ENCODE peak calls at places on chromosome 21, in five cellular contexts. N, Y, U, V and I are unnamed samples.

GRCh38 chr21:20334585-20334984 is 663.6 kb upstream of the NCAM2 start:
- DNase-seq in N (no peak), Y (no peak), U (no peak), V (no peak), I (no peak)

GRCh38 chr21:42818328-42818749 is 61.0 kb downstream of the WDR4 start:
- DNase-seq in N (peak), Y (peak), U (no peak), V (peak), I (peak)

GRCh38 chr21:29196664-29197052 is 66.2 kb downstream of the MAP3K7CL start:
- DNase-seq in N (no peak), Y (no peak), U (no peak), V (peak), I (no peak)

GRCh38 chr21:42799948-42800347 is 79.4 kb downstream of the WDR4 start:
- DNase-seq in N (no peak), Y (no peak), U (no peak), V (no peak), I (no peak)

GRCh38 chr21:42146251-42146805 is 72.6 kb upstream of the ABCG1 start:
- DNase-seq in N (no peak), Y (no peak), U (no peak), V (no peak), I (no peak)

GRCh38 chr21:29237110-29238051 is 61.3 kb upstream of the BACH1 start:
- DNase-seq in N (no peak), Y (no peak), U (no peak), V (no peak), I (no peak)

GRCh38 chr21:42010507-42011493 is 640 bp upstream of the ZBTB21 start:
- DNase-seq in N (no peak), Y (peak), U (no peak), V (peak), I (peak)

GRCh38 chr21:15631342-15631741 is 98.4 kb upstream of the USP25 start:
- DNase-seq in N (no peak), Y (no peak), U (peak), V (no peak), I (no peak)

GRCh38 chr21:39580744-39581143 is 32.0 kb upstream of the B3GALT5 start:
- DNase-seq in N (no peak), Y (no peak), U (no peak), V (no peak), I (no peak)

GRCh38 chr21:46212721-46213484 is 15.7 kb downstream of the LSS start:
- DNase-seq in N (no peak), Y (no peak), U (no peak), V (no peak), I (no peak)

GRCh38 chr21:29193907-29194306 is 63.5 kb downstream of the MAP3K7CL start:
- DNase-seq in N (no peak), Y (no peak), U (no peak), V (no peak), I (no peak)

GRCh38 chr21:29194847-29195246 is 64.4 kb downstream of the MAP3K7CL start:
- DNase-seq in N (no peak), Y (no peak), U (no peak), V (no peak), I (no peak)

GRCh38 chr21:29301703-29302102 is 3.0 kb downstream of the BACH1 start:
- DNase-seq in N (no peak), Y (peak), U (no peak), V (no peak), I (no peak)

GRCh38 chr21:27532081-27532480 is 565.2 kb upstream of the ADAMTS5 start:
- DNase-seq in N (no peak), Y (peak), U (no peak), V (no peak), I (no peak)

GRCh38 chr21:8993284-8993942 is 1528.0 kb upstream of the TPTE start:
- DNase-seq in N (no peak), Y (no peak), U (no peak), V (no peak), I (no peak)

GRCh38 chr21:44436111-44436611 is 19.1 kb upstream of the LRRC3 start:
- DNase-seq in N (no peak), Y (peak), U (no peak), V (no peak), I (no peak)

GRCh38 chr21:31682625-31683024 is 23.1 kb downstream of the SOD1 start:
- DNase-seq in N (no peak), Y (no peak), U (no peak), V (no peak), I (no peak)

GRCh38 chr21:31687108-31687507 is 27.6 kb downstream of the SOD1 start:
- DNase-seq in N (no peak), Y (no peak), U (no peak), V (no peak), I (no peak)

GRCh38 chr21:31684918-31685317 is 25.4 kb downstream of the SOD1 start:
- DNase-seq in N (no peak), Y (no peak), U (no peak), V (no peak), I (no peak)

GRCh38 chr21:31686272-31686913 is 26.9 kb downstream of the SOD1 start:
- DNase-seq in N (no peak), Y (no peak), U (no peak), V (no peak), I (no peak)

GRCh38 chr21:31683029-31683428 is 23.5 kb downstream of the SOD1 start:
- DNase-seq in N (no peak), Y (no peak), U (no peak), V (no peak), I (no peak)
- TF ChIP-seq CTCF in N (peak), Y (no peak), U (peak), V (no peak), I (no peak)

DNA sequence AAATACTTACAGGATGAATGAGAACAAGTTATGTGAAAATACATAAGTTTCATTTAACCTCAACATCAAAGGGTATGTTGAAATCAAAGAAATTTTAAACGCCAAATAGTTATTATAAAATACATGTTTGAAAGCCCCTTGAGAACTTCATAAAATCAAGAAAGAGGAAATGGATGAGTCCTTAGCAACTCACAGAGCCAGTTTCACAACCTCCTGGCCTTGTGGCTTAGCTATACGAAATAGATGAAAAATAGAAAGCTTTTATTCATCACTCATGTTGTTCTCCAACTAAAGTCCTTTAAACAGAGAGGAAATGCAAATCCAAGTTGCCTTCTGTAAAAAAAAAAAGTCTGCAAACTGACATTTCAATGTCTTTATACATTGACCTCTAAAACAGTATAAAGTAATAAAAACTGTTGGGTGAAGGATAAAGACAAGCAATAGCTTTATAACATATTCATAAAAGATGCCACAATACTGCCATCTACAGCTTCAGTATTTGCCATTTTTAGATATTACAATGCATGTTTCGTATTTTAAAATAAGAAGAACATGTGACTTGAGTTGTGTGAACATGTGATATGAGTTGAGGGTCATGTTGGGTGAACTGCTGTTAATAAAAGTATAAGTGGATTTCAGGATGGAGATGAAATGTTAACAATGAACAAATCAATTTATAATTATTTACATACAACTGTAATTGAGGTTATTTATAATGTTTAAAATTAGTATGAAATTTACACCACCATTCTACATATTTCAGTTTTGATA is 847.7 kb downstream of the MRPL39 start:
- DNase-seq in N (no peak), Y (no peak), U (no peak), V (no peak), I (no peak)
- TF ChIP-seq CTCF in N (no peak), Y (no peak), U (no peak), V (no peak), I (no peak)

DNA sequence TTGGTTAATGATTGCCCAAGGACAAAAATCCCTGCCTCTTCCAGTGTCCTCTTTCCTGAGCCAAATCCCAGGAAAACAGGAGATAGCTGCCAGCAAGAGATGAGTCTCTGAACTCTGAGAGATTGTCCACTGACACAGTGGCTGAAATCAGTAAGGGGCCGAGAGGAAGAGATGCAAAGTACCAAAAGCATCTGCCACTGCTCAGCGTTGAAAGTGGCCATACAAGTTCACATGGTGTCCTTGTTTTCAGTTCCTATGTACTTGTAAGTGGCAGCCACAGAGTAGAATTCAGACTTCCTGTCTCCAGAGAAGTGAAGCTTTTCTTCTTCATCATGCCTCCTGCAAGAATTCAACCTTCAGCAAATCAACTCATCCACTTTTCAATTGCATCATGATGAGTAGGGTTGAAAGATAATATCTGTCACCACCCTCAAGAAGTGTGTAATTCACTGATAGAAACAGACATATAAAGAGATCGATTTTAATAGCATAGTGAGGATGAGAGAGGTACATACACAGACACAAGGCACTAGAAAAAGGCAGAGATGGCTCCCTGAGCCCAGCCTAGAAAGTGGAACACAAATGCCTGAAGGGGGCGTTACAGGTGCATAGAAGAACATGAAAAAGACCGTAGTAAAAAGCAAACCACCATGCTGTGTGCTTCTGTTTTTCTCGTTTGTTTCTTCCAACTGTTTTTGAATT is 185.8 kb downstream of the MRPL39 start:
- DNase-seq in N (no peak), Y (peak), U (peak), V (no peak), I (peak)
- TF ChIP-seq CTCF in N (peak), Y (no peak), U (peak), V (peak), I (peak)

DNA sequence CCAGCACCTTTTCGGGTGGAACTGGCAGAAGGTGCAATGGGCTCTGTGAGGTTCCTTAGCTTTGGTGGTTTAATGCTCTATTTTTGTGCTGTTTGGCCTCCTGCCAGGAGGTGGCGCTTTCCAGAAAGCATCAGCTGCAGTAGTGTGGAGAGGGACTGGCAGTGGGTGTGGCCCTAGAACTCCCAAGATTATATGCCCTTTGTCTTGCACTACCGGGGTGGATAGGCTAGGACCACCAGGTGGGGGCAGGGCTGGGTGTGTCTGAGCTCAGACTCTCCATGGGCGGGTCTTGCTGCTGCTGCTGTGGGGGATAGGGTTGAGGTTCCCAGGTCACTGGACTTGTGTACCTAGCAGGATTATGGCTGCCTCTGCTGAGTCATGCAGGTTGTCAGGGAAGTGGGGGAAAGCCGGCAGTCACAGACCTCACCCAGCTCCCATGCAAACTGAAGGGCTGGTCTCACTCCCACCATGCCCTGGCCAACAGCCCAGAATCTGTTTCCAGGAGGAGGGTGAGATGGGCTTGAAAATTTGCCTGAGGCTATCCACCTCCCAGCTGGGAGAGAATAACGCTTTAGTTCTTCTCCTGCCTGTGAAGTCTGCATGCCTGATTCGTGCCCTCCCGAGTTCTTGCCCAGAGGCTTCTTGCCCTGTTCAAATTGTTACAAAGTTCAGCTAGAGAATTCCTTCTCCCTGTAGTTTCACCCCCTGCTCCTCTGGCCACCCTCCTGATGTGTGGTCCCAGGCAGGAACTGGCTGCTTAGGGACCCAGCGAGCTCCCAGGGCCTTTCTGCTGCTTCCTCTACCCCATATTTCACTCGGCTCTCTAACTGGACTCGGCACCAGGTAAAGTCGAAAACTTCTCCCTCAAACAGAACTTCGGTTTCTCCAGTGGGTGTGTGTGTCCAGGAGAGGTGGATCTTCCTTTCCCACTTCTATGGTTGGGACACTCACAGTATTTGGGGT is 76.5 kb upstream of the BTG3 start:
- DNase-seq in N (peak), Y (peak), U (no peak), V (no peak), I (no peak)
- TF ChIP-seq CTCF in N (peak), Y (no peak), U (no peak), V (peak), I (no peak)

GRCh38 chr21:30434033-30434631 is 4.1 kb downstream of the KRTAP13-4 start:
- DNase-seq in N (no peak), Y (peak), U (no peak), V (no peak), I (peak)

GRCh38 chr21:30439975-30440374 is at the start of gene KRTAP15-1:
- DNase-seq in N (no peak), Y (no peak), U (no peak), V (no peak), I (no peak)

DNA sequence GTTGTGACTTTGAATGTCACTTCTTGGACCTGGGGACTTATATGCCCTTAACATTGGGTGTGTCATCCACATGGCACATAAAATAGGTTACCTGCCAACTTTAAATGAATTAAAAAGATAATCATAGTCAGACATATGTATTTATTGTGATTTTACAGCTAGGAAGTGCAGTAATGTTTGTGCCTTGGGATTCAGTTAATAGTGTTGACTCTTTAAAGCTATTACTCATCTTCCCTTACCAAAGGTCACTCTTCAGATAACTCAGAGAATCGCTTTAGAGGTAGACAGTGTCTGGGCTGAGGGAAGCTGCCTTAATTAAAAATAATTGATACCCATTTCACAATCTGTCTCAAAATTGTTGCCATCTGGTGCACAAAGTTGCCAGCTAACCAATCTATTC is 3.1 kb upstream of the KRTAP15-1 start:
- DNase-seq in N (no peak), Y (no peak), U (no peak), V (no peak), I (no peak)
- TF ChIP-seq CTCF in N (no peak), Y (no peak), U (no peak), V (no peak), I (no peak)